ENCODE peak calls at places on chromosome 5, in seven cellular contexts. One of them, this sample, is unnamed.
A peak's percentile ranks its signal among the peaks of the same experiment; 100 is the strongest.

GRCh38 chr5:17400724-17401508 is 97.1 kb upstream of the TAF11L2 start:
- DNase-seq in CD4-positive, alpha-beta T cell: no peak
- DNase-seq in left colon: no peak
- DNase-seq in uterus: no peak
- DNase-seq in stimulated activated CD8-positive, alpha-beta memory T cell treated with anti-CD3 and anti-CD28 coated beads, Interleukin-7, amount 100 ng/mL, for 1 hour: no peak
- DNase-seq in psoas muscle: no peak
- DNase-seq in stomach: no peak
- DNase-seq in this sample: no peak

GRCh38 chr5:55176176-55176818 is 3.3 kb upstream of the CDC20B start:
- DNase-seq in CD4-positive, alpha-beta T cell: peak; percentile 36
- DNase-seq in left colon: peak; percentile 69
- DNase-seq in uterus: no peak
- DNase-seq in stimulated activated CD8-positive, alpha-beta memory T cell treated with anti-CD3 and anti-CD28 coated beads, Interleukin-7, amount 100 ng/mL, for 1 hour: no peak
- DNase-seq in psoas muscle: peak; percentile 62
- DNase-seq in stomach: peak; percentile 73
- DNase-seq in this sample: no peak

GRCh38 chr5:98975223-98975622 is 46.4 kb upstream of the CHD1 start:
- DNase-seq in CD4-positive, alpha-beta T cell: no peak
- DNase-seq in left colon: no peak
- DNase-seq in uterus: no peak
- DNase-seq in stimulated activated CD8-positive, alpha-beta memory T cell treated with anti-CD3 and anti-CD28 coated beads, Interleukin-7, amount 100 ng/mL, for 1 hour: no peak
- DNase-seq in psoas muscle: no peak
- DNase-seq in stomach: no peak
- DNase-seq in this sample: no peak

GRCh38 chr5:138212828-138213160 is 329 bp downstream of the CDC23 start:
- DNase-seq in CD4-positive, alpha-beta T cell: no peak
- DNase-seq in left colon: no peak
- DNase-seq in uterus: no peak
- DNase-seq in stimulated activated CD8-positive, alpha-beta memory T cell treated with anti-CD3 and anti-CD28 coated beads, Interleukin-7, amount 100 ng/mL, for 1 hour: no peak
- DNase-seq in psoas muscle: no peak
- DNase-seq in stomach: no peak
- DNase-seq in this sample: no peak

GRCh38 chr5:15806613-15807012 is 306.6 kb downstream of the FBXL7 start:
- DNase-seq in CD4-positive, alpha-beta T cell: no peak
- DNase-seq in left colon: no peak
- DNase-seq in uterus: no peak
- DNase-seq in stimulated activated CD8-positive, alpha-beta memory T cell treated with anti-CD3 and anti-CD28 coated beads, Interleukin-7, amount 100 ng/mL, for 1 hour: no peak
- DNase-seq in psoas muscle: no peak
- DNase-seq in stomach: no peak
- DNase-seq in this sample: no peak

GRCh38 chr5:53069626-53070025 is 39.9 kb downstream of the MOCS2 start:
- DNase-seq in CD4-positive, alpha-beta T cell: no peak
- DNase-seq in left colon: no peak
- DNase-seq in uterus: no peak
- DNase-seq in stimulated activated CD8-positive, alpha-beta memory T cell treated with anti-CD3 and anti-CD28 coated beads, Interleukin-7, amount 100 ng/mL, for 1 hour: peak; percentile 1
- DNase-seq in psoas muscle: no peak
- DNase-seq in stomach: no peak
- DNase-seq in this sample: no peak

GRCh38 chr5:154038241-154038603 is 488 bp downstream of the FAM114A2 start:
- DNase-seq in CD4-positive, alpha-beta T cell: peak; percentile 35
- DNase-seq in left colon: peak; percentile 42
- DNase-seq in uterus: peak; percentile 16
- DNase-seq in stimulated activated CD8-positive, alpha-beta memory T cell treated with anti-CD3 and anti-CD28 coated beads, Interleukin-7, amount 100 ng/mL, for 1 hour: peak; percentile 3
- DNase-seq in psoas muscle: no peak
- DNase-seq in stomach: no peak
- DNase-seq in this sample: no peak

GRCh38 chr5:138960145-138960692 is 85.1 kb upstream of the LRRTM2 start:
- DNase-seq in CD4-positive, alpha-beta T cell: no peak
- DNase-seq in left colon: no peak
- DNase-seq in uterus: no peak
- DNase-seq in stimulated activated CD8-positive, alpha-beta memory T cell treated with anti-CD3 and anti-CD28 coated beads, Interleukin-7, amount 100 ng/mL, for 1 hour: no peak
- DNase-seq in psoas muscle: no peak
- DNase-seq in stomach: no peak
- DNase-seq in this sample: no peak

GRCh38 chr5:52705720-52706119 is 82.0 kb upstream of the ITGA1 start:
- DNase-seq in CD4-positive, alpha-beta T cell: no peak
- DNase-seq in left colon: no peak
- DNase-seq in uterus: no peak
- DNase-seq in stimulated activated CD8-positive, alpha-beta memory T cell treated with anti-CD3 and anti-CD28 coated beads, Interleukin-7, amount 100 ng/mL, for 1 hour: no peak
- DNase-seq in psoas muscle: no peak
- DNase-seq in stomach: no peak
- DNase-seq in this sample: no peak

GRCh38 chr5:116626272-116626723 is 51.7 kb upstream of the SEMA6A start:
- DNase-seq in CD4-positive, alpha-beta T cell: no peak
- DNase-seq in left colon: peak; percentile 53
- DNase-seq in uterus: peak; percentile 88
- DNase-seq in stimulated activated CD8-positive, alpha-beta memory T cell treated with anti-CD3 and anti-CD28 coated beads, Interleukin-7, amount 100 ng/mL, for 1 hour: no peak
- DNase-seq in psoas muscle: peak; percentile 75
- DNase-seq in stomach: peak; percentile 63
- DNase-seq in this sample: peak; percentile 72

GRCh38 chr5:116652196-116652729 is 77.6 kb upstream of the SEMA6A start:
- DNase-seq in CD4-positive, alpha-beta T cell: no peak
- DNase-seq in left colon: no peak
- DNase-seq in uterus: peak; percentile 19
- DNase-seq in stimulated activated CD8-positive, alpha-beta memory T cell treated with anti-CD3 and anti-CD28 coated beads, Interleukin-7, amount 100 ng/mL, for 1 hour: no peak
- DNase-seq in psoas muscle: peak; percentile 76
- DNase-seq in stomach: no peak
- DNase-seq in this sample: peak; percentile 32

GRCh38 chr5:78320461-78320860 is 26.0 kb upstream of the AP3B1 start:
- DNase-seq in CD4-positive, alpha-beta T cell: no peak
- DNase-seq in left colon: no peak
- DNase-seq in uterus: no peak
- DNase-seq in stimulated activated CD8-positive, alpha-beta memory T cell treated with anti-CD3 and anti-CD28 coated beads, Interleukin-7, amount 100 ng/mL, for 1 hour: no peak
- DNase-seq in psoas muscle: no peak
- DNase-seq in stomach: no peak
- DNase-seq in this sample: no peak

GRCh38 chr5:134116789-134117761 is 2.6 kb downstream of the TCF7 start:
- DNase-seq in CD4-positive, alpha-beta T cell: no peak
- DNase-seq in left colon: no peak
- DNase-seq in uterus: no peak
- DNase-seq in stimulated activated CD8-positive, alpha-beta memory T cell treated with anti-CD3 and anti-CD28 coated beads, Interleukin-7, amount 100 ng/mL, for 1 hour: no peak
- DNase-seq in psoas muscle: no peak
- DNase-seq in stomach: no peak
- DNase-seq in this sample: no peak

GRCh38 chr5:73311291-73312110 is 137.1 kb downstream of the FOXD1 start:
- DNase-seq in CD4-positive, alpha-beta T cell: no peak
- DNase-seq in left colon: no peak
- DNase-seq in uterus: no peak
- DNase-seq in stimulated activated CD8-positive, alpha-beta memory T cell treated with anti-CD3 and anti-CD28 coated beads, Interleukin-7, amount 100 ng/mL, for 1 hour: no peak
- DNase-seq in psoas muscle: peak; percentile 71
- DNase-seq in stomach: no peak
- DNase-seq in this sample: no peak

GRCh38 chr5:124408738-124409453 is 337.5 kb downstream of the ZNF608 start:
- DNase-seq in CD4-positive, alpha-beta T cell: no peak
- DNase-seq in left colon: no peak
- DNase-seq in uterus: no peak
- DNase-seq in stimulated activated CD8-positive, alpha-beta memory T cell treated with anti-CD3 and anti-CD28 coated beads, Interleukin-7, amount 100 ng/mL, for 1 hour: no peak
- DNase-seq in psoas muscle: no peak
- DNase-seq in stomach: no peak
- DNase-seq in this sample: no peak

GRCh38 chr5:6737043-6737941 is 24.1 kb downstream of the TENT4A start:
- DNase-seq in CD4-positive, alpha-beta T cell: no peak
- DNase-seq in left colon: no peak
- DNase-seq in uterus: no peak
- DNase-seq in stimulated activated CD8-positive, alpha-beta memory T cell treated with anti-CD3 and anti-CD28 coated beads, Interleukin-7, amount 100 ng/mL, for 1 hour: no peak
- DNase-seq in psoas muscle: peak; percentile 53
- DNase-seq in stomach: no peak
- DNase-seq in this sample: no peak

GRCh38 chr5:2714805-2715204 is 36.7 kb downstream of the IRX2 start:
- DNase-seq in CD4-positive, alpha-beta T cell: no peak
- DNase-seq in left colon: no peak
- DNase-seq in uterus: no peak
- DNase-seq in stimulated activated CD8-positive, alpha-beta memory T cell treated with anti-CD3 and anti-CD28 coated beads, Interleukin-7, amount 100 ng/mL, for 1 hour: no peak
- DNase-seq in psoas muscle: no peak
- DNase-seq in stomach: no peak
- DNase-seq in this sample: no peak